ENCODE peak calls at places on chromosomes 6 and 20, in ten cellular contexts. One of them, this sample, is unnamed.

GRCh38 chr20:4885877-4886276 is 115.4 kb downstream of the SLC23A2 start:
- DNase-seq in transverse colon: no peak
- DNase-seq in CD8-positive, alpha-beta T cell: no peak
- DNase-seq in naive thymus-derived CD8-positive, alpha-beta T cell: no peak
- DNase-seq in left kidney: no peak
- DNase-seq in progenitor cell of endocrine pancreas: no peak
- DNase-seq in stromal cell of bone marrow: no peak
- DNase-seq in stimulated activated CD4-positive, alpha-beta T cell treated with anti-CD3 and anti-CD28 coated beads, Interleukin-4, amount 100 ng/mL, for 4 hours: no peak
- DNase-seq in D341Med: no peak
- DNase-seq in DMS153: no peak
- DNase-seq in this sample: no peak

GRCh38 chr20:21151791-21152190 is 25.9 kb downstream of the KIZ start:
- DNase-seq in progenitor cell of endocrine pancreas: no peak
- DNase-seq in CD8-positive, alpha-beta T cell: no peak
- DNase-seq in transverse colon: no peak
- DNase-seq in left kidney: no peak
- DNase-seq in stimulated activated CD4-positive, alpha-beta T cell treated with anti-CD3 and anti-CD28 coated beads, Interleukin-4, amount 100 ng/mL, for 4 hours: no peak
- DNase-seq in DMS153: no peak
- DNase-seq in naive thymus-derived CD8-positive, alpha-beta T cell: no peak
- DNase-seq in stromal cell of bone marrow: no peak
- DNase-seq in D341Med: no peak
- DNase-seq in this sample: no peak

GRCh38 chr6:109117346-109118035 is 22.2 kb downstream of the CEP57L1 start:
- DNase-seq in naive thymus-derived CD8-positive, alpha-beta T cell: no peak
- DNase-seq in D341Med: no peak
- DNase-seq in left kidney: peak
- DNase-seq in transverse colon: peak
- DNase-seq in DMS153: no peak
- DNase-seq in stimulated activated CD4-positive, alpha-beta T cell treated with anti-CD3 and anti-CD28 coated beads, Interleukin-4, amount 100 ng/mL, for 4 hours: no peak
- DNase-seq in stromal cell of bone marrow: no peak
- DNase-seq in progenitor cell of endocrine pancreas: no peak
- DNase-seq in CD8-positive, alpha-beta T cell: no peak
- DNase-seq in this sample: no peak

GRCh38 chr6:146785001-146785585 is 186.3 kb downstream of the ADGB start:
- DNase-seq in stromal cell of bone marrow: no peak
- DNase-seq in CD8-positive, alpha-beta T cell: peak
- DNase-seq in DMS153: peak
- DNase-seq in stimulated activated CD4-positive, alpha-beta T cell treated with anti-CD3 and anti-CD28 coated beads, Interleukin-4, amount 100 ng/mL, for 4 hours: no peak
- DNase-seq in left kidney: peak
- DNase-seq in D341Med: peak
- DNase-seq in naive thymus-derived CD8-positive, alpha-beta T cell: peak
- DNase-seq in transverse colon: no peak
- DNase-seq in progenitor cell of endocrine pancreas: no peak
- DNase-seq in this sample: no peak

GRCh38 chr6:10441655-10442009 is 26.8 kb upstream of the TFAP2A start:
- DNase-seq in left kidney: no peak
- DNase-seq in D341Med: no peak
- DNase-seq in CD8-positive, alpha-beta T cell: no peak
- DNase-seq in naive thymus-derived CD8-positive, alpha-beta T cell: no peak
- DNase-seq in stimulated activated CD4-positive, alpha-beta T cell treated with anti-CD3 and anti-CD28 coated beads, Interleukin-4, amount 100 ng/mL, for 4 hours: no peak
- DNase-seq in DMS153: no peak
- DNase-seq in progenitor cell of endocrine pancreas: no peak
- DNase-seq in transverse colon: no peak
- DNase-seq in stromal cell of bone marrow: no peak
- DNase-seq in this sample: no peak

GRCh38 chr6:73078333-73078732 is 147.0 kb downstream of the KHDC1L start:
- DNase-seq in stimulated activated CD4-positive, alpha-beta T cell treated with anti-CD3 and anti-CD28 coated beads, Interleukin-4, amount 100 ng/mL, for 4 hours: no peak
- DNase-seq in CD8-positive, alpha-beta T cell: no peak
- DNase-seq in DMS153: no peak
- DNase-seq in transverse colon: no peak
- DNase-seq in stromal cell of bone marrow: no peak
- DNase-seq in left kidney: no peak
- DNase-seq in naive thymus-derived CD8-positive, alpha-beta T cell: no peak
- DNase-seq in progenitor cell of endocrine pancreas: no peak
- DNase-seq in D341Med: no peak
- DNase-seq in this sample: no peak

GRCh38 chr6:121961726-121962125 is 437.7 kb upstream of the HSF2 start:
- DNase-seq in CD8-positive, alpha-beta T cell: no peak
- DNase-seq in naive thymus-derived CD8-positive, alpha-beta T cell: no peak
- DNase-seq in progenitor cell of endocrine pancreas: no peak
- DNase-seq in DMS153: no peak
- DNase-seq in stimulated activated CD4-positive, alpha-beta T cell treated with anti-CD3 and anti-CD28 coated beads, Interleukin-4, amount 100 ng/mL, for 4 hours: no peak
- DNase-seq in left kidney: no peak
- DNase-seq in stromal cell of bone marrow: no peak
- DNase-seq in transverse colon: no peak
- DNase-seq in D341Med: no peak
- DNase-seq in this sample: no peak

GRCh38 chr6:88869263-88870023 is 94.0 kb downstream of the RNGTT start:
- DNase-seq in stromal cell of bone marrow: no peak
- DNase-seq in left kidney: peak
- DNase-seq in transverse colon: no peak
- DNase-seq in stimulated activated CD4-positive, alpha-beta T cell treated with anti-CD3 and anti-CD28 coated beads, Interleukin-4, amount 100 ng/mL, for 4 hours: no peak
- DNase-seq in D341Med: no peak
- DNase-seq in DMS153: no peak
- DNase-seq in naive thymus-derived CD8-positive, alpha-beta T cell: no peak
- DNase-seq in CD8-positive, alpha-beta T cell: no peak
- DNase-seq in progenitor cell of endocrine pancreas: no peak
- DNase-seq in this sample: no peak

GRCh38 chr20:62381202-62381797 is 5.6 kb upstream of the RPS21 start:
- DNase-seq in left kidney: no peak
- DNase-seq in stimulated activated CD4-positive, alpha-beta T cell treated with anti-CD3 and anti-CD28 coated beads, Interleukin-4, amount 100 ng/mL, for 4 hours: no peak
- DNase-seq in progenitor cell of endocrine pancreas: no peak
- DNase-seq in transverse colon: no peak
- DNase-seq in CD8-positive, alpha-beta T cell: no peak
- DNase-seq in DMS153: no peak
- DNase-seq in D341Med: no peak
- DNase-seq in stromal cell of bone marrow: no peak
- DNase-seq in naive thymus-derived CD8-positive, alpha-beta T cell: no peak
- DNase-seq in this sample: no peak

GRCh38 chr6:33984466-33985332 is 161.2 kb downstream of the GRM4 start:
- DNase-seq in CD8-positive, alpha-beta T cell: no peak
- DNase-seq in progenitor cell of endocrine pancreas: no peak
- DNase-seq in left kidney: no peak
- DNase-seq in transverse colon: no peak
- DNase-seq in stromal cell of bone marrow: no peak
- DNase-seq in naive thymus-derived CD8-positive, alpha-beta T cell: no peak
- DNase-seq in DMS153: no peak
- DNase-seq in D341Med: peak
- DNase-seq in stimulated activated CD4-positive, alpha-beta T cell treated with anti-CD3 and anti-CD28 coated beads, Interleukin-4, amount 100 ng/mL, for 4 hours: no peak
- DNase-seq in this sample: peak

GRCh38 chr6:42969431-42969830 is 8.9 kb downstream of the GNMT start:
- DNase-seq in D341Med: no peak
- DNase-seq in progenitor cell of endocrine pancreas: no peak
- DNase-seq in stromal cell of bone marrow: no peak
- DNase-seq in left kidney: no peak
- DNase-seq in CD8-positive, alpha-beta T cell: no peak
- DNase-seq in naive thymus-derived CD8-positive, alpha-beta T cell: no peak
- DNase-seq in stimulated activated CD4-positive, alpha-beta T cell treated with anti-CD3 and anti-CD28 coated beads, Interleukin-4, amount 100 ng/mL, for 4 hours: no peak
- DNase-seq in transverse colon: no peak
- DNase-seq in DMS153: no peak
- DNase-seq in this sample: no peak

GRCh38 chr6:103672169-103672568 is 1187.5 kb downstream of the HACE1 start:
- DNase-seq in CD8-positive, alpha-beta T cell: no peak
- DNase-seq in stimulated activated CD4-positive, alpha-beta T cell treated with anti-CD3 and anti-CD28 coated beads, Interleukin-4, amount 100 ng/mL, for 4 hours: no peak
- DNase-seq in left kidney: peak
- DNase-seq in stromal cell of bone marrow: no peak
- DNase-seq in transverse colon: no peak
- DNase-seq in naive thymus-derived CD8-positive, alpha-beta T cell: no peak
- DNase-seq in D341Med: no peak
- DNase-seq in progenitor cell of endocrine pancreas: no peak
- DNase-seq in DMS153: no peak
- DNase-seq in this sample: no peak

GRCh38 chr6:82013561-82014275 is 233.8 kb downstream of the IBTK start:
- DNase-seq in naive thymus-derived CD8-positive, alpha-beta T cell: no peak
- DNase-seq in progenitor cell of endocrine pancreas: no peak
- DNase-seq in D341Med: no peak
- DNase-seq in left kidney: no peak
- DNase-seq in CD8-positive, alpha-beta T cell: no peak
- DNase-seq in stromal cell of bone marrow: peak
- DNase-seq in stimulated activated CD4-positive, alpha-beta T cell treated with anti-CD3 and anti-CD28 coated beads, Interleukin-4, amount 100 ng/mL, for 4 hours: no peak
- DNase-seq in DMS153: no peak
- DNase-seq in transverse colon: no peak
- DNase-seq in this sample: no peak

GRCh38 chr20:23305098-23305497 is 45.5 kb upstream of the NXT1 start:
- DNase-seq in CD8-positive, alpha-beta T cell: no peak
- DNase-seq in transverse colon: no peak
- DNase-seq in progenitor cell of endocrine pancreas: no peak
- DNase-seq in left kidney: no peak
- DNase-seq in D341Med: no peak
- DNase-seq in stimulated activated CD4-positive, alpha-beta T cell treated with anti-CD3 and anti-CD28 coated beads, Interleukin-4, amount 100 ng/mL, for 4 hours: no peak
- DNase-seq in stromal cell of bone marrow: peak
- DNase-seq in DMS153: no peak
- DNase-seq in naive thymus-derived CD8-positive, alpha-beta T cell: no peak
- DNase-seq in this sample: no peak

GRCh38 chr20:19767070-19767469 is 9.0 kb downstream of the RIN2 start:
- DNase-seq in transverse colon: no peak
- DNase-seq in D341Med: no peak
- DNase-seq in DMS153: no peak
- DNase-seq in naive thymus-derived CD8-positive, alpha-beta T cell: no peak
- DNase-seq in CD8-positive, alpha-beta T cell: no peak
- DNase-seq in left kidney: no peak
- DNase-seq in stromal cell of bone marrow: no peak
- DNase-seq in stimulated activated CD4-positive, alpha-beta T cell treated with anti-CD3 and anti-CD28 coated beads, Interleukin-4, amount 100 ng/mL, for 4 hours: no peak
- DNase-seq in progenitor cell of endocrine pancreas: no peak
- DNase-seq in this sample: no peak